ENCODE peak calls at places on chromosome 14, in six cellular contexts. X is PC-3, Q is testis, C is AG04450, R is pancreas, B is psoas muscle. A is an unnamed sample. For H3K27me3, the result is how much of the 10 kb centered on the place peaks cover.

GRCh38 chr14:94515856-94516255 is 6.6 kb upstream of the SERPINA12 start:
- DNase-seq in X (no peak), Q (no peak), C (no peak), R (no peak), B (no peak), A (no peak)

GRCh38 chr14:101603096-101603495 is 41.8 kb downstream of the DIO3 start:
- DNase-seq in X (no peak), Q (no peak), C (no peak), R (peak), B (no peak), A (no peak)

GRCh38 chr14:58752782-58753181 is 115.0 kb downstream of the DACT1 start:
- DNase-seq in X (no peak), Q (peak), C (no peak), R (peak), B (peak), A (peak)

GRCh38 chr14:50957296-50957695 is 13.0 kb upstream of the PYGL start:
- DNase-seq in X (peak), Q (no peak), C (no peak), R (no peak), B (no peak), A (no peak)

GRCh38 chr14:104871145-104871655 is 6.1 kb downstream of the CEP170B start:
- DNase-seq in X (no peak), Q (no peak), C (no peak), R (peak), B (no peak), A (peak)

GRCh38 chr14:52044791-52045522 is 23.9 kb downstream of the NID2 start:
- DNase-seq in X (peak), Q (no peak), C (no peak), R (peak), B (no peak), A (no peak)

GRCh38 chr14:32709072-32709471 is 229.6 kb upstream of the NPAS3 start:
- DNase-seq in X (peak), Q (peak), C (peak), R (peak), B (no peak), A (no peak)

GRCh38 chr14:49755378-49755777 is 12.6 kb upstream of the KLHDC2 start:
- DNase-seq in X (no peak), Q (no peak), C (no peak), R (no peak), B (no peak), A (no peak)

GRCh38 chr14:69325086-69325485 is 65.1 kb downstream of the GALNT16 start:
- DNase-seq in X (no peak), Q (no peak), C (no peak), R (no peak), B (no peak), A (no peak)

GRCh38 chr14:100504372-100505078 is 82.7 kb downstream of the BEGAIN start:
- DNase-seq in X (peak), Q (no peak), C (no peak), R (no peak), B (no peak), A (no peak)

GRCh38 chr14:104001003-104001402 is 58.7 kb upstream of the RD3L start:
- DNase-seq in X (peak), Q (no peak), C (no peak), R (no peak), B (no peak), A (no peak)

GRCh38 chr14:80768646-80769045 is 172.9 kb downstream of the CEP128 start:
- DNase-seq in X (no peak), Q (no peak), C (no peak), R (no peak), B (no peak), A (no peak)

DNA sequence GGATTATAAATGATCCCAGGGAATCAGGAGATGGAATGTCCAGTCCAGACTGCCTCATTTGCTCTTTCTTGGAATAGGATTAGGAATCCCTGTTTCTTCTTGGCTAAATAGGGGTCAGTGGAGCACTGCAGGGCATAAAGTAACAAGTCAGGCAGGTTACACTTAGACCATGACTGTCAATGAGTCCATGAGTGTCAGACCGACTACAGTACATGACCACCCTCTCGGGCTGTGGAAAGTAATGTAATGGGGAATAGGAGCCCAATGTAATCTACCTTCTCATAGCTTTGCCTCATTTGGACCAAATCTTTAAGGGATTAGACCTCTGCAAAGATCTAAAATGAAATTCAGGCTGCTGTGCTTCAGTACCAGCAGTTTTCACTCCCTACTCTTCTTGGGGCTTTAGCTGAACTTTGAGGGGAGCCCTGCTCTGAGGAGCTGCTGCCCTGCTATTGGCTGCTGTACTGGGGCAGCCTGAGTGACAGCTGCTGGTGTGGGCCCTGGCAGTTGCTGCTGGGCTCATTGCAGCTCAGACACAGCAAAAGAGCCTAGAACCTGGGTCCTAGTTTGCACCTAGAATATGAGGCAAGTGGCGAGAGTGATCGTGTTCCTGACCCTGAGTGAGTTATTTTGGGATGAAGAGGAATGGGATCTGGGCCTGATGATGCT is 62.2 kb upstream of the OR4E1 start:
- DNase-seq in X (no peak), Q (no peak), C (no peak), R (no peak), B (no peak), A (no peak)
- H3K4me3 ChIP-seq in X (no peak), Q (no peak), C (no peak), R (no peak), B (no peak), A (no peak)

GRCh38 chr14:19743256-19743655 is at the start of gene OR4Q3:
- DNase-seq in X (no peak), Q (no peak), C (no peak), R (no peak), B (no peak), A (no peak)
- H3K27ac ChIP-seq in X (no peak), Q (no peak), C (no peak), R (no peak), B (no peak), A (no peak)

GRCh38 chr14:35533357-35534129 is 421 bp upstream of the INSM2 start:
- DNase-seq in X (peak), Q (peak), C (no peak), R (peak), B (peak), A (peak)

GRCh38 chr14:35532783-35533356 is 1.1 kb upstream of the INSM2 start:
- DNase-seq in X (no peak), Q (no peak), C (no peak), R (no peak), B (no peak), A (no peak)

GRCh38 chr14:35535794-35536112 is 1.8 kb downstream of the INSM2 start:
- DNase-seq in X (no peak), Q (no peak), C (no peak), R (no peak), B (no peak), A (peak)

GRCh38 chr14:35534130-35534883 is at the start of gene INSM2:
- DNase-seq in X (no peak), Q (no peak), C (no peak), R (no peak), B (no peak), A (no peak)

DNA sequence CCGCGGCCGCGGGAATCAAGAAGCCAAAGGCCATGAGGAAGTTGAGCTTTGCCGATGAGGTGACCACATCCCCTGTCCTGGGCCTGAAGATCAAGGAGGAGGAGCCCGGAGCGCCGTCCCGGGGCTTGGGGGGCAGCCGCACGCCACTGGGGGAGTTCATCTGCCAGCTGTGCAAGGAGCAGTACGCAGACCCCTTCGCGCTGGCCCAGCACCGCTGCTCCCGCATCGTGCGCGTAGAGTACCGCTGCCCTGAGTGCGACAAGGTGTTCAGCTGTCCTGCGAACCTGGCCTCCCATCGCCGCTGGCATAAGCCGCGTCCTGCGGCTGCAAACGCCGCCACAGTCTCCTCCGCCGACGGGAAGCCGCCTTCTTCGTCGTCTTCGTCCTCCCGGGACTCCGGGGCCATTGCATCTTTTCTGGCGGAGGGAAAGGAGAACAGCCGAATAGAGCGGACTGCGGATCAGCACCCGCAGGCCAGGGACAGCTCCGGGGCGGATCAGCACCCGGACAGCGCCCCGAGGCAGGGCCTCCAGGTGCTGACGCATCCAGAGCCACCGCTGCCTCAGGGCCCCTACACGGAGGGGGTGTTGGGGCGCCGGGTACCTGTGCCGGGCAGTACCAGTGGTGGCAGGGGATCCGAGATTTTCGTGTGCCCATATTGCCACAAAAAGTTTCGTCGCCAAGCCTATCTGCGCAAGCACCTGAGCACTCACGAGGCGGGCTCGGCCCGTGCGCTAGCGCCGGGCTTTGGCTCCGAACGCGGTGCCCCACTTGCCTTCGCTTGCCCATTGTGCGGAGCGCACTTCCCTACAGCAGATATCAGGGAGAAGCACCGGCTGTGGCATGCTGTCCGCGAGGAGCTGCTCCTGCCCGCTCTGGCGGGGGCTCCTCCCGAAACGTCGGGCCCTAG is 1.2 kb downstream of the INSM2 start:
- DNase-seq in X (peak), Q (peak), C (peak), R (peak), B (peak), A (peak)
- H3K27me3 ChIP-seq in X (under half), Q (under half), C (under half), R (under half), B (half or more), A (under half)

DNA sequence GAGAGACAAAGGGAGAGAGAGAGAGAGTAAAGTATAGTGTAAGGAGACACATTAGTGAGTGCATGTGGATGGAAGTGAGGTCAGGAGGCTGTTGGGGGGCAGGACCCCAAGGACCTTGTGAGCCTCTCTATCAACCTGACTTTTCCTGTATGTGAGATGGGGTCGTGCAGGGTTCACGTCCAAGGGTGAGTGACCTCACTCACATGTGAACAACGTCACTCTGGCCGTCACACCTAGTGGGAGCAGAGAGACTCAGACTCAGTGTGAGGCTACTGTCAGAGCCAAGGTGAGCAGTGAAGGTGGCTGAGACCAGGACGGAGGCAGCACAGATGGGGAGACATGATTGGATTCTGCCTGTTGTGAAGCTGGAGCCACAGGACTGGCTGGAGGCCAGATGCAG is 93.1 kb downstream of the LGMN start:
- DNase-seq in X (no peak), Q (no peak), C (no peak), R (no peak), B (no peak), A (no peak)
- H3K4me3 ChIP-seq in X (no peak), Q (peak), C (no peak), R (no peak), B (no peak), A (no peak)

GRCh38 chr14:99215277-99215676 is 56.7 kb downstream of the BCL11B start:
- DNase-seq in X (no peak), Q (no peak), C (no peak), R (no peak), B (no peak), A (no peak)
- H3K27ac ChIP-seq in X (no peak), Q (no peak), C (no peak), R (no peak), B (no peak), A (no peak)